ENCODE peak calls at places on chromosomes 16 and 17, in ten cellular contexts. F, K, G, H, R, Y, A, Z, M and I are unnamed samples.

GRCh38 chr17:81518785-81519283 is 6.2 kb upstream of the ACTG1 start:
- DNase-seq in Y (no peak), Z (no peak), F (no peak), R (no peak), H (peak), K (peak), A (peak), G (peak), M (no peak), I (no peak)

GRCh38 chr16:80462902-80463301 is 77.9 kb upstream of the DYNLRB2 start:
- DNase-seq in H (no peak), G (no peak), A (no peak), Z (no peak), M (no peak), K (no peak), R (no peak), Y (no peak), F (no peak), I (no peak)

GRCh38 chr16:26830716-26831115 is 236.0 kb upstream of the C16orf82 start:
- DNase-seq in A (no peak), K (no peak), Z (no peak), M (no peak), Y (no peak), R (no peak), F (no peak), G (no peak), H (no peak), I (no peak)

GRCh38 chr16:3095869-3096268 is 3.2 kb downstream of the ZSCAN10 start:
- DNase-seq in G (peak), Y (no peak), R (no peak), Z (no peak), K (no peak), M (no peak), A (no peak), H (no peak), F (no peak), I (no peak)

GRCh38 chr17:7363311-7363710 is 8.4 kb downstream of the TMEM95 start:
- DNase-seq in F (no peak), A (no peak), M (no peak), G (no peak), R (peak), Z (peak), Y (no peak), K (peak), H (no peak), I (peak)

GRCh38 chr17:36728030-36728991 is 126.9 kb downstream of the MRM1 start:
- DNase-seq in R (no peak), H (peak), Z (no peak), F (no peak), Y (no peak), G (no peak), A (no peak), M (no peak), K (no peak), I (no peak)

GRCh38 chr17:69539781-69540319 is 125.4 kb downstream of the MAP2K6 start:
- DNase-seq in F (no peak), K (peak), H (no peak), R (peak), Y (peak), M (no peak), Z (peak), G (no peak), A (no peak), I (peak)

GRCh38 chr17:52235416-52235960 is 77.0 kb upstream of the CA10 start:
- DNase-seq in A (no peak), M (no peak), H (no peak), G (no peak), Y (no peak), K (no peak), F (no peak), Z (no peak), R (no peak), I (no peak)

GRCh38 chr16:22183335-22183734 is 21.0 kb downstream of the SDR42E2 start:
- DNase-seq in A (no peak), K (no peak), F (no peak), R (no peak), G (no peak), M (no peak), Z (no peak), Y (no peak), H (no peak), I (no peak)

GRCh38 chr17:54426287-54426886 is 474.3 kb upstream of the TOM1L1 start:
- DNase-seq in G (no peak), A (no peak), Y (no peak), K (peak), F (no peak), H (no peak), M (peak), Z (no peak), R (no peak), I (no peak)

GRCh38 chr16:31713945-31714898 is 159.4 kb upstream of the ZNF267 start:
- DNase-seq in G (no peak), H (no peak), Y (no peak), R (no peak), A (no peak), M (peak), Z (no peak), F (no peak), K (no peak), I (no peak)

GRCh38 chr16:3982216-3982615 is 101.7 kb upstream of the CREBBP start:
- DNase-seq in F (no peak), R (no peak), Y (no peak), K (no peak), G (no peak), Z (no peak), H (no peak), M (no peak), A (no peak), I (no peak)

GRCh38 chr17:47946929-47947397 is 5.6 kb downstream of the PNPO start:
- DNase-seq in R (peak), K (peak), M (peak), H (no peak), Z (peak), Y (peak), G (peak), A (peak), F (peak), I (peak)

GRCh38 chr17:74272731-74273201 is 1.3 kb upstream of the DNAI2 start:
- DNase-seq in A (no peak), Z (no peak), F (no peak), K (no peak), H (no peak), M (no peak), Y (no peak), R (no peak), G (no peak), I (no peak)

GRCh38 chr16:2008631-2009301 is 855 bp downstream of the ZNF598 start:
- DNase-seq in Z (peak), M (no peak), R (peak), G (no peak), Y (peak), A (no peak), K (no peak), H (peak), F (no peak), I (peak)

GRCh38 chr16:57045694-57046381 is 46.5 kb upstream of the CPNE2 start:
- DNase-seq in H (no peak), K (peak), M (peak), Z (peak), F (peak), G (no peak), A (peak), Y (no peak), R (peak), I (peak)

GRCh38 chr16:89071686-89072182 is 21.9 kb upstream of the ACSF3 start:
- DNase-seq in H (no peak), K (no peak), A (no peak), Y (no peak), Z (no peak), F (no peak), G (no peak), R (peak), M (no peak), I (no peak)

GRCh38 chr17:64281962-64282752 is 19.1 kb upstream of the TEX2 start:
- DNase-seq in H (no peak), G (peak), Y (peak), R (peak), A (peak), Z (peak), F (no peak), M (peak), K (peak), I (peak)

GRCh38 chr17:55609737-55610201 is 98.5 kb upstream of the SMIM36 start:
- DNase-seq in R (peak), Y (no peak), Z (peak), A (no peak), G (no peak), K (no peak), F (no peak), M (no peak), H (no peak), I (peak)

GRCh38 chr17:40486513-40487370 is 14.7 kb downstream of the TNS4 start:
- DNase-seq in R (peak), Y (peak), K (peak), G (peak), M (no peak), A (no peak), F (no peak), H (no peak), Z (peak), I (peak)

GRCh38 chr17:73644145-73645049 is at the start of gene SDK2:
- DNase-seq in K (no peak), F (no peak), H (peak), G (no peak), M (peak), A (peak), R (no peak), Y (no peak), Z (no peak), I (no peak)

GRCh38 chr17:27919120-27919519 is 26.0 kb upstream of the LYRM9 start:
- DNase-seq in Y (no peak), R (no peak), A (no peak), M (no peak), H (no peak), Z (no peak), K (no peak), G (no peak), F (no peak), I (peak)

GRCh38 chr16:50372611-50373344 is 4.0 kb upstream of the BRD7 start:
- DNase-seq in M (no peak), Y (peak), Z (peak), R (no peak), K (peak), A (no peak), G (no peak), F (peak), H (peak), I (peak)

GRCh38 chr16:85553436-85554113 is 59.5 kb upstream of the GSE1 start:
- DNase-seq in Y (peak), M (no peak), F (no peak), Z (peak), R (peak), G (no peak), K (no peak), H (peak), A (peak), I (peak)

GRCh38 chr16:85401370-85401916 is 211.7 kb upstream of the GSE1 start:
- DNase-seq in G (peak), Y (no peak), F (no peak), R (no peak), Z (no peak), M (no peak), A (no peak), H (peak), K (no peak), I (no peak)

GRCh38 chr17:74430706-74431567 is 951 bp upstream of the GPRC5C start:
- DNase-seq in G (no peak), M (no peak), K (peak), Y (peak), Z (peak), A (peak), R (peak), H (peak), F (peak), I (peak)

GRCh38 chr16:5605404-5605803 is 507.8 kb upstream of the EEF2KMT start:
- DNase-seq in R (no peak), Z (no peak), Y (no peak), F (no peak), A (no peak), K (no peak), G (no peak), M (no peak), H (no peak), I (no peak)

GRCh38 chr16:22232277-22233049 is 26.4 kb downstream of the EEF2K start:
- DNase-seq in Y (peak), G (no peak), R (no peak), Z (peak), F (no peak), H (no peak), A (no peak), M (no peak), K (peak), I (no peak)

GRCh38 chr17:80948961-80949450 is 42.6 kb upstream of the CHMP6 start:
- DNase-seq in K (no peak), Y (no peak), M (no peak), R (no peak), Z (no peak), F (no peak), A (no peak), H (peak), G (peak), I (no peak)

GRCh38 chr17:39573447-39574298 is 34.0 kb downstream of the NEUROD2 start:
- DNase-seq in H (peak), Y (peak), M (peak), K (peak), A (peak), F (no peak), Z (peak), R (peak), G (no peak), I (peak)

GRCh38 chr16:64122177-64122576 is 999.7 kb downstream of the CDH11 start:
- DNase-seq in Z (no peak), G (no peak), R (no peak), Y (no peak), A (no peak), H (no peak), F (no peak), M (no peak), K (no peak), I (no peak)

GRCh38 chr16:1708768-1709180 is 2.8 kb downstream of the MAPK8IP3 start:
- DNase-seq in K (peak), M (no peak), G (no peak), Z (peak), R (peak), Y (no peak), F (no peak), A (no peak), H (no peak), I (no peak)

GRCh38 chr16:56481468-56482112 is 30.2 kb downstream of the OGFOD1 start:
- DNase-seq in Y (no peak), K (peak), R (peak), Z (peak), H (no peak), A (peak), F (no peak), G (no peak), M (no peak), I (no peak)

GRCh38 chr17:15384142-15384803 is 42.9 kb upstream of the TEKT3 start:
- DNase-seq in F (no peak), G (no peak), Y (no peak), R (peak), H (no peak), Z (peak), A (no peak), M (no peak), K (no peak), I (peak)

GRCh38 chr17:57424777-57425188 is 168.5 kb downstream of the MSI2 start:
- DNase-seq in G (no peak), A (peak), Z (peak), F (no peak), M (no peak), K (peak), H (no peak), Y (no peak), R (peak), I (no peak)

GRCh38 chr17:63519972-63520882 is 2.9 kb upstream of the KCNH6 start:
- DNase-seq in R (no peak), M (no peak), K (no peak), H (no peak), G (no peak), A (no peak), F (no peak), Y (no peak), Z (no peak), I (no peak)

GRCh38 chr17:49759203-49759602 is 4.7 kb downstream of the FAM117A start:
- DNase-seq in R (no peak), F (no peak), G (no peak), A (no peak), Z (no peak), H (no peak), K (no peak), M (no peak), Y (no peak), I (no peak)

GRCh38 chr17:83070800-83071341 is 8.5 kb upstream of the METRNL start:
- DNase-seq in F (no peak), R (no peak), H (no peak), G (no peak), Y (no peak), M (no peak), K (no peak), Z (no peak), A (no peak), I (no peak)

GRCh38 chr17:83067718-83068261 is 11.6 kb upstream of the METRNL start:
- DNase-seq in K (no peak), Z (peak), H (no peak), A (peak), R (no peak), F (no peak), G (peak), M (no peak), Y (no peak), I (no peak)

GRCh38 chr17:83068641-83069570 is 10.5 kb upstream of the METRNL start:
- DNase-seq in K (no peak), R (no peak), Z (no peak), F (no peak), H (peak), M (no peak), G (peak), A (no peak), Y (no peak), I (no peak)

GRCh38 chr17:83069931-83070374 is 9.5 kb upstream of the METRNL start:
- DNase-seq in Z (no peak), G (no peak), R (no peak), K (no peak), F (no peak), A (peak), M (peak), H (peak), Y (no peak), I (no peak)

GRCh38 chr17:83069571-83069906 is 9.9 kb upstream of the METRNL start:
- DNase-seq in F (no peak), K (no peak), M (no peak), G (no peak), H (no peak), R (no peak), Z (no peak), Y (no peak), A (no peak), I (no peak)
- TF ChIP-seq CTCF in F (no peak), K (no peak), M (no peak), G (no peak), H (no peak), R (no peak), Z (no peak), Y (no peak), A (no peak), I (no peak)

DNA sequence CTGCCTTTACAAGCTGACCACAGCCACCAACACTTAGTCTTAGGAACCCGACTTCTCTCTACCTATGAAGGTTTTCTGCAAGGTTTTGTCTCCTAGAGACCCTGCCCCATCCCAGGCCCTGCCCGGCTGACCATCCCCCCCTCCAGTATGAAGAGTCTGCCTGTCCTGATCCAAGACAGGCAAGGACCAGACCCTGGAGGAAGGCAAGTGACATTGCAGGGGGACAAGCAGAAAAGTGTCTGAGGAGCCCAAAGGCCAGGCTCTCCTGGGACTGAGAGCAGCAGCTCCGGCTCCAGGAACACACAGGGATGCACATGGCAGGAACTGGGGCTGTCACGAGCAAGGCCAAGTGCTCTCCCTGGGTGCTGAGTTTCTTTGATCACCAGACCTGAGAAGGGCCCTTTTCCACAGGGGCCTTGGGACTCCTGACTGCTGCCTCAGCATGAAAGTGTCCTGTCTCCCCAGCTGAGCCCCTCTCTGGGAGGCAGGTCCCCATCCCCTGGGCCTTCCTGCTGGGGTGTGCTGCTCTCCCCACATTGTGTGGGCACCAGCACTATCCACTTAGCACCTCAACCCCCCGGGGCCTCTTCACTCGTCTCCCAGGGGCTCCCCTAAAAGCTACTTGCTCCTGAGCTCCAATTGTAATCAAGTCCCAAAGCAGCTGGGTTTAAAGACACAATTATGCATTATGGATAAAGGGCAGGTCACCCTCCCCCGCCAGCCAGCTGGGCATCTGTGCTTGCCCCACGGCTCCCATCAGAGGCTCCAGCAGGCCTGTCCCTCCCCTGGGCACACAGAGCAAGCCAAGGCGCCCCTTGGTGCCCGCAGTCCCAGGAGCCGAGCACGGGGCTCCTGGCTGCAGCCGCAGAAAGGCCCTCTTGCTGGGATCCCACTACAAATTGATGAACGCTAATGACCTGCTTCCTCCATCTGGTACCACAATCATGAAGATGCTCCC is 11.5 kb upstream of the CACNG4 start:
- DNase-seq in F (no peak), Z (no peak), G (no peak), K (no peak), M (no peak), H (no peak), A (no peak), Y (no peak), R (no peak), I (no peak)
- TF ChIP-seq CTCF in F (no peak), Z (peak), G (no peak), K (no peak), M (no peak), H (no peak), A (no peak), Y (peak), R (no peak), I (no peak)

GRCh38 chr16:66419527-66419926 is 7.6 kb upstream of the BEAN1 start:
- DNase-seq in G (no peak), R (no peak), A (no peak), H (no peak), K (no peak), Y (no peak), M (no peak), F (no peak), Z (no peak), I (no peak)
- TF ChIP-seq CTCF in G (no peak), R (no peak), A (no peak), H (no peak), K (no peak), Y (no peak), M (no peak), F (no peak), Z (no peak), I (no peak)

GRCh38 chr17:3692346-3692745 is 3.6 kb downstream of the P2RX5 start:
- DNase-seq in Y (no peak), R (no peak), G (no peak), A (no peak), K (no peak), M (no peak), F (no peak), H (no peak), Z (no peak), I (no peak)
- TF ChIP-seq CTCF in Y (no peak), R (peak), G (no peak), A (no peak), K (peak), M (no peak), F (no peak), H (no peak), Z (no peak), I (no peak)

GRCh38 chr16:81467072-81467471 is 22.5 kb downstream of the CMIP start:
- DNase-seq in A (no peak), K (no peak), R (no peak), Y (no peak), M (no peak), G (no peak), Z (no peak), F (no peak), H (no peak), I (no peak)
- TF ChIP-seq CTCF in A (no peak), K (no peak), R (no peak), Y (no peak), M (no peak), G (no peak), Z (no peak), F (no peak), H (no peak), I (no peak)

DNA sequence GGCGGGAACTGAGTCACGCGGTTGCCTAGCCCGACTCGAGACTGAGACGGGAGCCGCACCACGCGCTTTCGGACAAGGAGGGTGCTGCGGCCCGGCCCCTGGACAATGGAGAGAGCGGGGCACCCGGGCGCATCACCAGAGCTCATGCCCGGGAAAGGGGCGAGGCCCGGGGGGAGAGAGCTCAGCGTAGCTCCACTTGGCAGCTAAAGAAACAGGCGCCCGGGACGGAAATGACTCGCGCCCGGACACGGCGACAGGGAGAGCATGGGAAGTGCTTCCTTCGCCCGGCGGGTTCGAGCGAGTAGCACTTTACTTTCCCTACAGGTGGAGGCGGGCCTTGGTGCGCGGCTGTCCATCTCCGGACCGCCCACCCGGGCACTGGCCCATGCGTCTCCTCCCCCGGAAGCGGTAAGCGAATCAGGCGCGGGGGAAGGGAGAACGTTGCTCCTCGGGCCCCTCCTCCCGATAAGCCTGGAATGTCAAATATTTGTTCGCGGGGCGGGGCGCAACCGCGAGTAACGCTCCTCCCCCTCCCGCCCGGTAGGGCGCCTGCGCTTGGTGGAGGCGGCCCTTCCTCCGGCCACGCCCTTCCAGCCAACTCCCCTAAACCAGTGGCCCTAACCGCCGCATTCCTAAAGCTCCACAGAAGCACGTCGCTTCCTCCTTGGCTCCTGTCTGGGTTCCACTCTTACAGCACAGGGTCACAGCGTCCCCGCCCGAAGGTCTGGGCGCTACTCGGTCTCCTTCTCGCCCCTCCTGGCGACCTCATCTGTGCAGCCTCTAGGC is 1.5 kb upstream of the ESRP2 start:
- DNase-seq in A (peak), R (peak), K (peak), G (peak), F (peak), Z (peak), M (peak), H (peak), Y (peak), I (peak)
- TF ChIP-seq CTCF in A (no peak), R (no peak), K (no peak), G (no peak), F (no peak), Z (no peak), M (no peak), H (peak), Y (no peak), I (no peak)